ENCODE peak calls at places on chromosomes 6 and 20, in five cellular contexts. P is sigmoid colon, L is breast epithelium, A is H1, O is K562. U is an unnamed sample.

GRCh38 chr20:16590234-16590633 is 17.0 kb upstream of the KIF16B start:
- DNase-seq in P (no peak), L (no peak), A (no peak), O (no peak), U (no peak)

GRCh38 chr6:28353981-28354676 is 4.4 kb downstream of the ZKSCAN3 start:
- DNase-seq in P (peak; percentile 89), L (no peak), A (no peak), O (peak; percentile 39), U (no peak)

GRCh38 chr6:20328266-20328946 is 73.3 kb upstream of the E2F3 start:
- DNase-seq in P (no peak), L (no peak), A (no peak), O (no peak), U (no peak)

GRCh38 chr6:150024646-150025155 is 631 bp downstream of the RAET1L start:
- DNase-seq in P (no peak), L (no peak), A (no peak), O (no peak), U (no peak)

GRCh38 chr6:35557239-35557638 is 44.5 kb upstream of the TULP1 start:
- DNase-seq in P (no peak), L (no peak), A (no peak), O (no peak), U (no peak)

GRCh38 chr6:125668071-125668470 is 81.4 kb upstream of the HEY2 start:
- DNase-seq in P (no peak), L (no peak), A (no peak), O (no peak), U (no peak)

GRCh38 chr6:125154184-125155135 is 887 bp downstream of the TPD52L1 start:
- DNase-seq in P (peak; percentile 68), L (peak; percentile 59), A (no peak), O (peak; percentile 51), U (peak; percentile 61)

GRCh38 chr6:105994522-105995402 is 91.4 kb upstream of the PRDM1 start:
- DNase-seq in P (peak; percentile 69), L (no peak), A (no peak), O (no peak), U (peak; percentile 78)

GRCh38 chr6:29502597-29502996 is 14.8 kb upstream of the MAS1L start:
- DNase-seq in P (no peak), L (no peak), A (no peak), O (no peak), U (no peak)

GRCh38 chr6:390914-391558 is 516 bp upstream of the IRF4 start:
- DNase-seq in P (no peak), L (no peak), A (no peak), O (no peak), U (no peak)

GRCh38 chr6:1986454-1987243 is 258.8 kb downstream of the GMDS start:
- DNase-seq in P (no peak), L (no peak), A (no peak), O (no peak), U (no peak)

GRCh38 chr20:4774209-4774608 is 52.5 kb downstream of the PRND start:
- DNase-seq in P (no peak), L (no peak), A (no peak), O (no peak), U (no peak)

GRCh38 chr6:159931112-159931511 is 37.8 kb upstream of the IGF2R start:
- DNase-seq in P (no peak), L (no peak), A (no peak), O (no peak), U (no peak)

GRCh38 chr20:18585134-18585533 is 2.7 kb upstream of the DTD1 start:
- DNase-seq in P (no peak), L (no peak), A (peak; percentile 46), O (no peak), U (no peak)

GRCh38 chr6:125101128-125101527 is 52.4 kb upstream of the TPD52L1 start:
- DNase-seq in P (no peak), L (no peak), A (no peak), O (no peak), U (no peak)

GRCh38 chr6:126513198-126513597 is 173.3 kb downstream of the CENPW start:
- DNase-seq in P (no peak), L (no peak), A (no peak), O (no peak), U (no peak)

GRCh38 chr6:33423777-33424176 is 3.9 kb downstream of the SYNGAP1 start:
- DNase-seq in P (no peak), L (no peak), A (no peak), O (no peak), U (peak; percentile 36)

GRCh38 chr20:16978497-16978896 is 230.3 kb downstream of the OTOR start:
- DNase-seq in P (no peak), L (no peak), A (no peak), O (no peak), U (no peak)

GRCh38 chr6:7431594-7432390 is 42.2 kb downstream of the RIOK1 start:
- DNase-seq in P (no peak), L (no peak), A (no peak), O (peak; percentile 39), U (no peak)

GRCh38 chr20:1405801-1406200 is 12.9 kb upstream of the FKBP1A start:
- DNase-seq in P (no peak), L (no peak), A (no peak), O (no peak), U (no peak)

GRCh38 chr20:21372016-21372415 is 25.3 kb downstream of the NKX2-4 start:
- DNase-seq in P (no peak), L (no peak), A (no peak), O (no peak), U (no peak)

GRCh38 chr20:63350196-63350595 is 11.0 kb downstream of the CHRNA4 start:
- DNase-seq in P (no peak), L (no peak), A (no peak), O (no peak), U (no peak)

GRCh38 chr6:152387091-152387490 is 250.1 kb downstream of the SYNE1 start:
- DNase-seq in P (no peak), L (no peak), A (no peak), O (no peak), U (no peak)

GRCh38 chr6:152380351-152380767 is 256.8 kb downstream of the SYNE1 start:
- DNase-seq in P (no peak), L (no peak), A (no peak), O (no peak), U (no peak)

GRCh38 chr6:152378154-152378553 is 259.0 kb downstream of the SYNE1 start:
- DNase-seq in P (no peak), L (no peak), A (no peak), O (no peak), U (no peak)

GRCh38 chr6:152386131-152386530 is 251.0 kb downstream of the SYNE1 start:
- DNase-seq in P (no peak), L (no peak), A (no peak), O (no peak), U (no peak)

GRCh38 chr6:152380993-152381898 is 255.9 kb downstream of the SYNE1 start:
- DNase-seq in P (peak; percentile 95), L (peak; percentile 55), A (no peak), O (no peak), U (peak; percentile 90)
- H3K4me3 ChIP-seq in P (peak overlapping the region; percentile 58), L (peak overlapping the region; percentile 49), A (no peak overlapping the region), O (no peak overlapping the region), U (peak overlapping the region; percentile 47)

GRCh38 chr6:132458887-132459604 is 53.9 kb downstream of the STX7 start:
- DNase-seq in P (no peak), L (no peak), A (no peak), O (no peak), U (no peak)
- TF ChIP-seq POLR2AphosphoS5 in P (no peak), L (no peak), A (no peak), O (no peak), U (no peak)

DNA sequence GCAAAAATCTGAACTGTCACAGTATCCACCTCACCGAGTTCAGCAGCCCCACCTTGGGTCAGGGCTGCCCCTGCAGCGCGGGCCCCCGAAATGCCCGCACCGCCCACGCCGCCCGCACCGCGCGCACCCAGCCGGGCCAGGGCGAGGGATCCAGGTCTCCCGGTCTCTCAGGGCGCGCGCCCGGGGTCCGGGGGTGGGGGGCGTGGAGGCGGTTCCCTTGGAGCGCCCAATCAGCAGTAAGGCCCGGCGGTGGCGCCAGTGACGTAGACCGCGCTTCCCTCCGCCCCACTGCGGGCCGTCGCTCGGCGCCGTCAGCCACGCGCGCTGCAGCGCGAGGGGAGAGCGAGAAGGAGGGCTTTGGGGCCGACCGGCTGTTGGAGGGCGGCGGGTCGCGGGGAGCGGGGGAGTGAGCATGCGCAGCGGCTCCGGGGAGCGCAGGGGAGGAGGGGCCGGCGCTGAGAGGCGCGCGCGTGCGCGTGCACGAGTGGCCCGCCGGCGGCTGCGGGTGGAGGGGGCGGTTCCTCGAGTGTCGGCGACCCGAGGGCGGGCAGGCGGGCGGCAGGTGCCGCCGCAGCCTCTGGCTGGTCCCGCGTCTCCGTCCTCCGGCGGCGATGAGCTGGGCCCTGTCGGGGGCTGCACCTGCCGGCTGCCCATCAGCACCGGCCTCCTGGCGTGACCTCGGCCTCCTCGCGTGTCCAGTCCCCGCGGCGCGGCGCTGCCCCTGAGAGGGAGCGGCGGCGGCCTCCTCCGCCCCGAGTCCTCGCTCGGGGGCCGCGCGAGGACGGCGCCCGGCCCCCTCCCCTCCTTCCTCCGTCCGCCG is at the start of gene TMEM170B:
- DNase-seq in P (peak; percentile 97), L (peak; percentile 89), A (no peak), O (peak; percentile 99), U (peak; percentile 94)
- TF ChIP-seq POLR2A in P (peak; percentile 41), L (no peak), A (no peak), O (no peak), U (no peak)

GRCh38 chr6:42446370-42446769 is 5.4 kb downstream of the TRERF1 start:
- DNase-seq in P (no peak), L (no peak), A (no peak), O (no peak), U (no peak)

GRCh38 chr6:42441059-42441471 is 10.7 kb downstream of the TRERF1 start:
- DNase-seq in P (no peak), L (no peak), A (no peak), O (no peak), U (no peak)

GRCh38 chr6:42441661-42442081 is 10.1 kb downstream of the TRERF1 start:
- DNase-seq in P (no peak), L (no peak), A (no peak), O (no peak), U (no peak)

GRCh38 chr6:42440027-42440426 is 11.7 kb downstream of the TRERF1 start:
- DNase-seq in P (no peak), L (no peak), A (no peak), O (no peak), U (no peak)

GRCh38 chr6:42443312-42444075 is 8.2 kb downstream of the TRERF1 start:
- DNase-seq in P (no peak), L (no peak), A (no peak), O (no peak), U (no peak)
- H3K4me3 ChIP-seq in P (peak overlapping the region; percentile 18), L (no peak overlapping the region), A (peak overlapping the region; percentile 54), O (no peak overlapping the region), U (no peak overlapping the region)

DNA sequence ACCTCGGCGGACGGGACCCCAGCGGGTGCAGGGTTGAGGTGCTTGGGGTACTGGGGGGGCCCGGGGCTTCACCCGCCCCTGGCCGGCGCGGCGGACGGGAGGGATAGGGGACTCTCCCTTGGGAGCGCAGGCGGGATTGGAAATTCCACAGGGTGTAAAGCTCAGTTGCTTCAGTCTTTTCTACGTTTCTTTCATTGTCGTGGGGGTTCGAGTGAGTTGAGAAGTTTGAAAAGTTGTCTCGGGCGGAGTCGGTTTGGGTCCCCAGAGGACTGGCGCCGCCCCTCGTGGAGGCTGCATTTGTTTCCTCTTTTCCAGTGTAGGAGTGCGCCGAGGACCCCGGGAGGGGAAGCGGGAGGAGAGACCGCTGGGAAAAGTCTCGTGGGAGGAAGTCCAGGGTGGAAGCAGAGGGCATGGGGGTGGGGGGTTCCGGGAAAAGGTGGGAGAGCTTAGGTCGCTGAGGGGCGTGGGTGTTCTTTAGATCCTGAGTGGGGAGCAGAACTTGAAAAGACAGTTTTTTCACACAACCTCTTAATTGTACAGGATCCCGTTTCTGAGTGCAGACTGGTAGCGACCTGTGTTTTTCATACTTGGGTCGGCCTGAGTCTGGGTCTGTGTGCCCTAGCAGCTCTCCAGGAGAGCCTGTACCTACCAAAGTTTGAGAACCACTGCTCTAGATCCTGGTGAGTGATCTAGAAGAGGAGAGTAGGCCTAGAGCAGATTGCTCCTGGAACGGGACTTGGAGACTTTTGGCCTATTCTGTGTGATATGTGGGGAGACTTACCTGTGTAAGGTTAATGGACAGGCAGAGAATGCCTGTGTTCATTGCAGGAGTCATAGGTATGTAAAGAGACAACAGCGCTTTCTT is 518 bp downstream of the FAM83B start:
- DNase-seq in P (no peak), L (no peak), A (no peak), O (no peak), U (no peak)
- TF ChIP-seq POLR2AphosphoS5 in P (no peak), L (no peak), A (no peak), O (no peak), U (no peak)

U was measured in suprapubic skin.